ENCODE peak calls at places on chromosomes 16 and 17, in seven cellular contexts. E is substantia nigra; H is body of pancreas; M is CD8-positive, alpha-beta memory T cell; G is AG04450; L is esophagus squamous epithelium; X is ovary. S is an unnamed sample.

GRCh38 chr17:16467886-16468285 is 24.1 kb downstream of the LRRC75A start:
- DNase-seq in G (no peak), L (no peak), X (no peak), E (no peak), M (no peak), H (no peak), S (no peak)

GRCh38 chr16:85441189-85441889 is 171.8 kb upstream of the GSE1 start:
- DNase-seq in G (no peak), L (no peak), E (no peak), M (no peak), X (no peak), H (no peak), S (no peak)

GRCh38 chr17:43813386-43813785 is 19.6 kb downstream of the MPP3 start:
- DNase-seq in M (no peak), X (no peak), L (no peak), G (no peak), H (no peak), E (no peak), S (no peak)

GRCh38 chr16:88713568-88714419 is 7.5 kb downstream of the CTU2 start:
- DNase-seq in H (no peak), X (no peak), G (no peak), L (no peak), M (no peak), E (no peak), S (no peak)

GRCh38 chr17:36667922-36668321 is 66.5 kb downstream of the MRM1 start:
- DNase-seq in E (no peak), X (no peak), H (no peak), L (no peak), G (no peak), M (no peak), S (no peak)

GRCh38 chr17:63486317-63487013 is 9.6 kb downstream of the ACE start:
- DNase-seq in L (no peak), H (no peak), G (no peak), M (no peak), E (no peak), X (no peak), S (no peak)

GRCh38 chr16:80105160-80105559 is 435.6 kb upstream of the DYNLRB2 start:
- DNase-seq in E (no peak), H (no peak), X (no peak), M (no peak), G (no peak), L (no peak), S (no peak)

GRCh38 chr16:25544294-25544693 is 147.5 kb upstream of the HS3ST4 start:
- DNase-seq in X (no peak), M (no peak), E (no peak), H (no peak), G (no peak), L (no peak), S (no peak)

GRCh38 chr17:5631958-5632357 is 47.6 kb upstream of the NLRP1 start:
- DNase-seq in M (no peak), H (no peak), G (no peak), X (no peak), E (no peak), L (no peak), S (no peak)

GRCh38 chr16:49575352-49576172 is 202.0 kb downstream of the C16orf78 start:
- DNase-seq in H (peak; percentile 45), E (peak; percentile 50), M (no peak), G (no peak), X (no peak), L (peak; percentile 17), S (no peak)

GRCh38 chr17:33871720-33872535 is 383.2 kb upstream of the CCL2 start:
- DNase-seq in E (no peak), H (no peak), X (no peak), G (no peak), L (no peak), M (no peak), S (no peak)

GRCh38 chr17:4074831-4075495 is 67.9 kb downstream of the ZZEF1 start:
- DNase-seq in H (peak; percentile 32), M (no peak), G (peak; percentile 7), E (no peak), X (no peak), L (no peak), S (peak; percentile 53)

GRCh38 chr17:50114849-50115357 is 15.1 kb downstream of the SAMD14 start:
- DNase-seq in G (no peak), L (no peak), H (peak; percentile 61), E (no peak), M (no peak), X (no peak), S (peak; percentile 50)

GRCh38 chr17:14755002-14755401 is 454.1 kb downstream of the HS3ST3B1 start:
- DNase-seq in G (no peak), L (no peak), E (no peak), X (no peak), M (no peak), H (no peak), S (no peak)

GRCh38 chr17:9644910-9645751 is at the start of gene USP43:
- DNase-seq in H (peak; percentile 73), X (no peak), E (no peak), G (no peak), M (no peak), L (no peak), S (peak; percentile 2)

GRCh38 chr16:67814567-67814966 is 7.9 kb downstream of the TSNAXIP1 start:
- DNase-seq in M (no peak), E (no peak), H (no peak), X (no peak), L (no peak), G (no peak), S (no peak)

GRCh38 chr16:21167360-21167759 is 8.9 kb downstream of the LDAF1 start:
- DNase-seq in E (no peak), M (no peak), H (no peak), L (no peak), X (no peak), G (peak; percentile 90), S (no peak)

GRCh38 chr16:55081622-55082593 is 151.2 kb downstream of the IRX5 start:
- DNase-seq in X (no peak), L (no peak), M (no peak), H (peak; percentile 72), G (no peak), E (no peak), S (no peak)

GRCh38 chr16:85313541-85314208 is 201.4 kb upstream of the CIBAR2 start:
- DNase-seq in M (no peak), E (peak; percentile 47), H (no peak), X (no peak), G (no peak), L (no peak), S (no peak)

GRCh38 chr17:28282596-28282995 is 36.4 kb upstream of the TMEM97 start:
- DNase-seq in E (no peak), H (no peak), X (no peak), L (no peak), G (peak; percentile 76), M (no peak), S (no peak)

GRCh38 chr16:87490091-87490798 is 2.6 kb downstream of the ZCCHC14 start:
- DNase-seq in H (no peak), M (no peak), G (no peak), X (no peak), L (no peak), E (no peak), S (peak; percentile 44)
- H3K27ac ChIP-seq in H (peak overlapping the region; percentile 64), M (no peak overlapping the region), G (no peak overlapping the region), X (no peak overlapping the region), L (peak overlapping the region; percentile 80), E (no peak overlapping the region), S (peak overlapping the region; percentile 36)

GRCh38 chr17:77936881-77937280 is 21.6 kb upstream of the TNRC6C start:
- DNase-seq in H (no peak), X (no peak), M (no peak), L (no peak), E (no peak), G (no peak), S (no peak)

GRCh38 chr17:77933777-77934398 is 24.6 kb upstream of the TNRC6C start:
- DNase-seq in X (no peak), L (no peak), M (no peak), G (no peak), E (no peak), H (no peak), S (no peak)

GRCh38 chr17:77929871-77930436 is 28.5 kb upstream of the TNRC6C start:
- DNase-seq in X (no peak), L (no peak), E (no peak), M (no peak), H (no peak), G (no peak), S (no peak)

GRCh38 chr17:77930780-77931768 is 27.4 kb upstream of the TNRC6C start:
- DNase-seq in E (no peak), G (no peak), H (no peak), M (no peak), L (no peak), X (no peak), S (no peak)

GRCh38 chr17:77935121-77935571 is 23.4 kb upstream of the TNRC6C start:
- DNase-seq in E (no peak), H (no peak), M (no peak), X (no peak), L (no peak), G (no peak), S (peak; percentile 18)
- H3K27ac ChIP-seq in E (no peak overlapping the region), H (no peak overlapping the region), M (no peak overlapping the region), X (no peak overlapping the region), L (no peak overlapping the region), G (no peak overlapping the region), S (no peak overlapping the region)

DNA sequence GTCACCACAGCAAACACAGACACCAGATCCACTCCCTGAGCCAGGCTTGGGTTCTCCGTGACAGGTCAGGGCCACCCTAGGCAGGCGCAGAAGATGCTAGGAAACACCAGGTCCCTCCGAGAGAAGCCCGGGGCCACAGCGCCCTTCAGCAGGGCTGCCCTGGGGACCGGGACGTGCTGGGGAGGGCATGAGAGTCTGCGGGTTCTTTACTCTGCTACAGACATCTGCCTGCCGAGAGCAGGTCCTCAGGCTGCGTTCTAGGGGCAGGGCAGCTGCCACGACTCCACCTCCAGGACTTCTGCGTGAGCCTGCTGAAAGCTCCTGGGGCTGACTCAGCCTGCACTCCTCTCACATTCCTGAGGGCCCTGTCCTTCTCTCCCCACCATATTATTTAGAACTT is 11.4 kb downstream of the MYLK3 start:
- DNase-seq in E (no peak), G (no peak), L (no peak), X (no peak), M (no peak), H (no peak), S (no peak)
- H3K27ac ChIP-seq in E (no peak overlapping the region), G (no peak overlapping the region), L (no peak overlapping the region), X (no peak overlapping the region), M (no peak overlapping the region), H (no peak overlapping the region), S (no peak overlapping the region)

DNA sequence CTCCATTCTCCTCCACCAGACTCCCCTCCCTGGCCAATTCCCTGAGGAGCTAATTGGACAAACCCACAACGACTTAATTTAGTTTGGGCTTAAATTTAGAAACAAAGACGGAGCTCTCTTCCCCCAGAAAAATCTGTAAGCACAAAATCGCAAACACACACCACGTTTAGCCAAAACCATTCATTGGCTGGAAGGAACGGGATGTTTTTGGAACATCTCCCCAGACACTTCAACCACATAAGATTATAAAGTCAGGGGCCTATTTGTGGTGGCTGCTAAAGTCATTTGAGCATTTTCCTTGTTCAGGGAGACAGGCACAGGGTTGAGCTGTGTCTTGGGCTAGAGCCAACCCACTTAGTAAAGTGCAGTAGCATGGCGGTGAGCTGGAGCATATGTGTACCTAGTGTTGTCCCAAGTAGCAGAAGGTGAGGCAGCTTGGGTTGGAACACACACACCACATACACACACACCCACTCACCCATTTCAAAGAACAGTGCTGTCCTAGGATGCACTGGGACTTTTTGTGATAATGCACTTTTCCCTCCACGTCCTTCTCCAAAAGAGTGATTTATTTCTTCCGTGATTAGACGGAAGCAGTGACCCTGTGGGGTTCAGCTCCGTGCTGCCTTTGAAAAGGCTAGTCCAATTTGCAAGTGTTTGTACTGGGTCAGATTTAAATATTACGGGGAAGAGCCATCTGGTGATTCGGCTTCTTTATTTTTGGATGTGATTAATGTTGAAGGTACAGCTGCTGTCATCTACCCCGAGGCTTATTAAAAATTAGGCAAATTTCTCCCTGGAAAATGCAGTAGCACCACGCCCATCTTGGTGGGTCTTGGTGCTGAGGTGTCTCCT is 32.2 kb downstream of the ELAC2 start:
- DNase-seq in H (no peak), G (no peak), M (no peak), L (no peak), X (no peak), E (no peak), S (no peak)
- H3K27ac ChIP-seq in H (no peak overlapping the region), G (no peak overlapping the region), M (no peak overlapping the region), L (peak overlapping the region; percentile 11), X (no peak overlapping the region), E (no peak overlapping the region), S (no peak overlapping the region)

S was measured in CD4-positive, alpha-beta memory T cell.